ENCODE peak calls at places on chromosome 18, in seven cellular contexts. Y, M, J, B, A, Q and W are unnamed samples.

GRCh38 chr18:7789853-7790552 is 222.9 kb downstream of the PTPRM start:
- DNase-seq in J (peak), A (no peak), Q (no peak), Y (no peak), M (no peak), B (no peak), W (peak)

GRCh38 chr18:57025525-57025924 is 121.4 kb upstream of the BOD1L2 start:
- DNase-seq in A (no peak), Y (no peak), B (no peak), Q (no peak), M (no peak), J (no peak), W (no peak)

GRCh38 chr18:46070683-46071614 is 1.1 kb downstream of the PSTPIP2 start:
- DNase-seq in B (no peak), M (no peak), Q (no peak), J (no peak), Y (no peak), A (no peak), W (no peak)

GRCh38 chr18:58768293-58768974 is 96.2 kb upstream of the ZNF532 start:
- DNase-seq in Y (peak), B (peak), M (peak), J (peak), Q (peak), A (peak), W (peak)

GRCh38 chr18:44229693-44230108 is 451.0 kb upstream of the SETBP1 start:
- DNase-seq in B (no peak), Q (peak), Y (peak), J (peak), A (peak), M (peak), W (no peak)

GRCh38 chr18:71242981-71243380 is 954.1 kb downstream of the SOCS6 start:
- DNase-seq in B (no peak), Q (no peak), Y (no peak), A (no peak), M (no peak), J (no peak), W (no peak)

GRCh38 chr18:34122724-34123334 is 101.9 kb downstream of the NOL4 start:
- DNase-seq in J (peak), A (peak), Y (no peak), Q (no peak), B (peak), M (no peak), W (peak)

GRCh38 chr18:25648724-25649260 is 296.8 kb upstream of the ZNF521 start:
- DNase-seq in Q (no peak), M (no peak), A (no peak), B (no peak), J (peak), Y (no peak), W (no peak)

GRCh38 chr18:44733754-44734465 is 53.2 kb downstream of the SETBP1 start:
- DNase-seq in Y (no peak), Q (no peak), J (peak), B (no peak), A (no peak), M (no peak), W (no peak)

GRCh38 chr18:36130883-36131653 is 1.4 kb downstream of the ELP2 start:
- DNase-seq in Q (no peak), A (no peak), J (no peak), Y (no peak), B (no peak), M (no peak), W (no peak)

GRCh38 chr18:36129300-36130038 is at the start of the genes ELP2 and SLC39A6:
- DNase-seq in A (peak), Y (peak), J (peak), M (peak), B (peak), Q (peak), W (peak)

GRCh38 chr18:36127866-36128845 is 984 bp downstream of the SLC39A6 start:
- DNase-seq in B (peak), Q (no peak), M (peak), J (peak), A (peak), Y (no peak), W (no peak)

GRCh38 chr18:36130039-36130831 is 536 bp downstream of the ELP2 start:
- DNase-seq in M (no peak), B (peak), A (no peak), J (peak), Y (no peak), Q (no peak), W (no peak)

DNA sequence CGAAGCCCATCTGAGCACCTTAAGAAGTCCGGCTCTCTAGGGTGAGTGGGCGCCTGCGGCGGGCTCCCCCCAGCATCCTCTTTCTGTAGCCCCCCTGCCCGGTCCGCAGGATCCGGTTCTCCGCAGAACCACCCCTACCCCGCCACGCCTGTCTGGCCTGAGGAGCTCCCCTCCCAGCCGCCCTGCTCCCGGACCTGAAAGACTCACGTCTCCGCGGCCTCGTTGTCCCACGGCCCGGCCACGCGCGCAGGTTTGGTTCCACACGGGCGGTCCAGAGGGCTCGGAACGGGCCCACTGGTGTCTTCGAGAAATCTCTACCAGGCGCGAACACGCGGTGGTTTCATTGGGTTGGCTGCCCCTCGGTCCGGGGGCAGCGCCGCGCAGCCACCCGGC is 237 bp downstream of the SLC39A6 start:
- DNase-seq in A (no peak), M (no peak), J (no peak), Y (peak), B (no peak), Q (no peak), W (no peak)
- TF ChIP-seq POLR2A in A (no peak), M (no peak), J (no peak), Y (no peak), B (no peak), Q (no peak), W (no peak)

DNA sequence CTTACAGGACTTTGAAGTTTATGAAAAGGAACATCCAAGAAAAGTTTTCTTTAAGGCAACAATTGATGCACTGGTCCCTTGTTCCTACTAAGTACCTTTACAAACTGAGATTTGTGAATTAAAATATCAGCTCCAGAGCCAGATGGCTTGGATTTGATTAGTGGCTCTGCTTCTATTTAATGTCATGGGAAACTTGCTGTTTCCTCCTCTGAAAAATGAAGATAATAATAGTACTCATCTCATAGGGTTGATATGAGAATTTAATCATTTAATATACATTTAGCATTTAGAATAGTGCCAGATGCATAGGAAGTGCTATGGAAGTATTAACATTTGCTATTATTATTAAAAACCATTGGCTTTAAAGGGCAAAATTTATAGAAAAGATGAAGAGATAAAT is 2.6 kb upstream of the GAREM1 start:
- DNase-seq in B (no peak), A (no peak), M (no peak), Y (no peak), J (no peak), Q (no peak), W (no peak)
- TF ChIP-seq POLR2A in B (no peak), A (no peak), M (no peak), Y (no peak), J (no peak), Q (no peak), W (no peak)

GRCh38 chr18:47930086-47930843 is at the start of gene SMAD2:
- DNase-seq in Q (peak), A (peak), B (peak), J (peak), M (peak), Y (peak), W (peak)
- TF ChIP-seq POLR2A in Q (no peak), A (no peak), B (peak), J (no peak), M (no peak), Y (peak), W (peak)

GRCh38 chr18:36547544-36547943 is 250.0 kb downstream of the FHOD3 start:
- DNase-seq in Y (no peak), A (no peak), B (no peak), J (no peak), Q (no peak), M (no peak), W (no peak)

GRCh38 chr18:36544036-36544725 is 246.7 kb downstream of the FHOD3 start:
- DNase-seq in Q (no peak), B (no peak), J (no peak), M (no peak), A (no peak), Y (no peak), W (no peak)

GRCh38 chr18:36546876-36547275 is 249.4 kb downstream of the FHOD3 start:
- DNase-seq in M (no peak), J (no peak), A (no peak), B (no peak), Y (no peak), Q (no peak), W (no peak)

DNA sequence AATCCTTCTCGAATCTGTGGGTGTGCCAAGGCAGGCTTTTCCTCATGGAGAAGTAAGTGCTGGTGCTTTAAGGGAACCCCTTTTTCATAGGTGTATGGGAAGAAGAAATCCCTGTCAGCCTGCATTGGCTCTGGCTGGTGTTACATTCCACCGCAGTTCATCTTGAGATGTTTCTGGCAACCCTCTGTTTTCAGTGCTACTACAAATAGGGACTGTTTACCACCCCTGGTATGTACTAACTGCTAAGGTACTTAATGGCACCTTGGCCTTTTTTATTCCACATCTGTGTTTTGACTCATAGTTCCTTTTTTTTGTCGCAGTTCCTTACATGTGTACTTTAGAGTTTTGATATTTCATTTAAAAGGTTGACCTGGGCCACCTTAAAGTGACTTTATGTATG is 248.5 kb downstream of the FHOD3 start:
- DNase-seq in M (no peak), A (no peak), Q (no peak), B (no peak), J (no peak), Y (no peak), W (no peak)
- TF ChIP-seq POLR2A in M (no peak), A (no peak), Q (no peak), B (no peak), J (no peak), Y (no peak), W (no peak)

GRCh38 chr18:79941473-79942119 is 9.9 kb downstream of the SLC66A2 start:
- DNase-seq in Y (peak), Q (no peak), M (no peak), A (no peak), B (no peak), J (no peak), W (no peak)

GRCh38 chr18:79944126-79944731 is 7.2 kb downstream of the SLC66A2 start:
- DNase-seq in Q (no peak), Y (peak), A (peak), J (no peak), B (no peak), M (no peak), W (no peak)

GRCh38 chr18:79942211-79942610 is 9.2 kb downstream of the SLC66A2 start:
- DNase-seq in A (peak), J (no peak), M (no peak), Q (no peak), B (no peak), Y (no peak), W (no peak)

GRCh38 chr18:79943608-79944125 is 7.8 kb downstream of the SLC66A2 start:
- DNase-seq in Y (peak), A (peak), M (no peak), B (no peak), Q (no peak), J (no peak), W (no peak)

DNA sequence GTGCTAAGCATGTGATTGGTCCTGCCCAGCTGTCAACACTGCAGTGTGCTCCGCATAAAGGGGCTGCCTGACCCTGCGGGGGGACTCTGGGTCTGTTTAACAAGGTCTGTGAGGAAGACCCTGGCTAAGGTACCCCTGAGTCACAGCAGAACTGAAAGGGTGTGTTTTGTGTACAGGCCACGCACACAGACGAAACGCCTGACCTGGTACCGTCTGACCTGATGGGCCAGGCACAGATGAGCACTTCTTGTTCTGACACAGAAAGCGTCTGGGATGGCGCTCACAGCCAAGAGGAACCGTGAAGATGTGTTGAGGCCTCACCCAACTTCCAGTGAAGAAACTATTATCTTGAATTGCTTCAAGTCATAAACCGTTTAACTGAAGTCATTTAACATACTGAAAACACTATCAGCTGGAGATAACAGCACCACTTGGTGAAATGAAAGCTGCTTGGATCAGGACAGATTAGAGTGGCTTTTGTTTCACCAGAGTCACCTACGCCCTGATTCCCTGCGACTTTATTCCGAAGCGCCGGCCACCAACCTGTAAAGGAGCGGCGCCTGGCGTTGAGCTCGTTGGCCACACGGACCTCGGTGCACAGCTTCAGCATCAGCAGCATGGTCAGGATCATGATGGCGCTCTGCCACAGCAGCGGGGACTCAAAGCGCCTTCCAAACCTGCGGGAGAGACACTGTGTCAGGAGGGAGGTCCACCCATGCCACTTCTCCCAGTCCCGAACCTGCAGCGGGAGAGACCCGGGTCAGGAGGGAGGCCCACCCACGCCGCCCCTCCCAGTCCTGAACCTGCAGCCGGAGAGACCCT is 8.5 kb downstream of the SLC66A2 start:
- DNase-seq in A (peak), J (no peak), M (no peak), Y (peak), Q (no peak), B (no peak), W (no peak)
- TF ChIP-seq POLR2A in A (no peak), J (no peak), M (no peak), Y (no peak), Q (no peak), B (no peak), W (no peak)

GRCh38 chr18:10010611-10011015 is 96.8 kb downstream of the VAPA start:
- DNase-seq in A (peak), B (no peak), M (peak), Y (peak), Q (peak), J (peak), W (no peak)
- TF ChIP-seq POLR2A in A (no peak), B (no peak), M (no peak), Y (no peak), Q (no peak), J (no peak), W (no peak)

GRCh38 chr18:38663682-38664081 is 1098.1 kb upstream of the CELF4 start:
- DNase-seq in A (no peak), Y (no peak), Q (no peak), M (no peak), B (no peak), J (no peak), W (no peak)
- TF ChIP-seq POLR2A in A (no peak), Y (no peak), Q (no peak), M (no peak), B (no peak), J (no peak), W (no peak)

GRCh38 chr18:76492669-76493212 is 2.3 kb downstream of the ZNF516 start:
- DNase-seq in A (peak), B (peak), J (peak), Y (peak), M (peak), Q (peak), W (peak)

GRCh38 chr18:76491436-76491800 is 3.6 kb downstream of the ZNF516 start:
- DNase-seq in Q (peak), B (peak), A (peak), M (peak), Y (peak), J (peak), W (no peak)

GRCh38 chr18:76490701-76491171 is 4.3 kb downstream of the ZNF516 start:
- DNase-seq in M (peak), A (peak), B (no peak), J (peak), Y (peak), Q (no peak), W (no peak)

GRCh38 chr18:76493213-76494107 is 1.6 kb downstream of the ZNF516 start:
- DNase-seq in M (no peak), Y (no peak), A (no peak), B (peak), J (peak), Q (no peak), W (no peak)

DNA sequence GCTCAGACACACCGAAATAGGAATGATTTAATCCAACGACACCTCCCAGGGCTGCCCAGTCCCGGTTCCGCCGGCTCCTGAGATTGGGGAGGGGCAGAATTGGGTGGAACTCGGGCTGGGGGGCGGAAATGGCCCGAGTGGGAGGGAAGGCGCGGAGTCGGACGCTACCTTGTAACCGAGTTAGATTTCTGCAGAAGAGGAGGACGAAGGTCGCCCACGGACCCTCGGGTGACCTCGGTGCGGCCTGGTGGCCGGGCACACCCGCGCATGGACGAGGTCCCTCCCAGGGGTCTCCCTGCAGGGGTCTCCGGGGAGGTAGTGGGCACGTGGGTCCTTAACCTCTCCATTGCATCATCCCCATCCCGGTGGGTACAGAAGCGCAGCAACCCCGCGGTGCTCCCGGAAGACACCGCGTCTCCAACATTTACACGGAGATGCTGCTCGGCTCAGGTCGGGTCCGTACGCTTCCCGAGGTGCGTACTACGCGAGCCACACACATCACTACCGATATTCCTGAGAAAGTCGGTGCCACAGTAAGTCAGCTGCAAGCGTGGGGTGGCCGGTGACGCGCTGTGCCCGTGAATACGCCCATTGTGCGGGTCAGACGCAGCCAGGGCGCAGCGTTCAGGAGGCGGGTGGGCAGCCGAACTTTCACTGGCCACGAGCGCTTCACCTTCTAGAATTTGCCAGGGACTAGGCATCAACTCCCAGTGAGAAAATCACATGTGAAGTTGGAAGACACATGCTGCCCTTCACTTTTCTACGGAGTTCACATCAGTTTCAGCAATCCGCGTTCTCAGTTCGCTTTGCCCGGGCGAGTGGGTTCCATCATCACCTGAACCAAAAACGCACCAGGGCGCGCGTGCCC is 3.0 kb downstream of the ZNF516 start:
- DNase-seq in A (peak), Y (peak), B (no peak), J (peak), Q (peak), M (no peak), W (no peak)
- TF ChIP-seq POLR2A in A (no peak), Y (no peak), B (no peak), J (peak), Q (no peak), M (no peak), W (no peak)

DNA sequence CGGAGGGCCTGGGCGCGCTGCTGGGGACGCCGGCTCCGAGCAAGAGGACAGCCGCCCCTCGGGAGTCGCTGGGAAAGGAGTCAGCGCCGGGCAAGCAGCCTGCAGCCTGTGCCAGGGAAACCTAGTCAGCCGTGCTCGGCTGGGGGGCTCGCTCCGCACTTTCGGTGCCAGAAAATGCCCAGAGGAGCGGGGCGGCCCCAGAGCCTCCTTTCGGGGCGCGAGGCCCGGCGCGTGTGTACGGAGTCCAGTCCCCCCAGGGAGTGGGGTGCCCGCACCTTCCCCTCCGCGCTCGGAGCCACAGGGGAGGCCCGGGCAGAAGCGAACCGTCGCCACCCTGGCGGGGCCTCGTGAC is 81.9 kb upstream of the LDLRAD4 start:
- DNase-seq in B (no peak), A (no peak), J (no peak), Q (no peak), Y (no peak), M (no peak), W (no peak)
- TF ChIP-seq POLR2A in B (no peak), A (no peak), J (no peak), Q (no peak), Y (no peak), M (no peak), W (no peak)

GRCh38 chr18:6414118-6414722 is 491 bp downstream of the L3MBTL4 start:
- DNase-seq in Q (peak), B (no peak), Y (peak), M (peak), J (no peak), A (peak), W (no peak)

GRCh38 chr18:6413554-6414117 is 1.1 kb downstream of the L3MBTL4 start:
- DNase-seq in M (no peak), B (no peak), A (peak), J (no peak), Q (no peak), Y (no peak), W (no peak)

GRCh38 chr18:6412933-6413472 is 1.7 kb downstream of the L3MBTL4 start:
- DNase-seq in Q (no peak), A (no peak), Y (no peak), J (no peak), B (no peak), M (no peak), W (no peak)

GRCh38 chr18:6411367-6411766 is 3.3 kb downstream of the L3MBTL4 start:
- DNase-seq in J (no peak), B (no peak), Q (no peak), Y (no peak), M (no peak), A (no peak), W (no peak)

GRCh38 chr18:6414723-6415362 is at the start of gene L3MBTL4:
- DNase-seq in B (no peak), A (peak), J (no peak), M (peak), Q (no peak), Y (peak), W (peak)
- TF ChIP-seq POLR2A in B (no peak), A (no peak), J (no peak), M (no peak), Q (no peak), Y (no peak), W (no peak)